ENCODE peak calls at places on chromosome 3, in four cellular contexts. G, N, K and D are unnamed samples.

GRCh38 chr3:28940530-28940929 is 340.3 kb upstream of the RBMS3 start:
- DNase-seq in G (no peak), N (no peak), K (no peak), D (no peak)

GRCh38 chr3:12934431-12934830 is 93.1 kb upstream of the RPL32 start:
- DNase-seq in G (no peak), N (no peak), K (no peak), D (no peak)

GRCh38 chr3:141449424-141449823 is 37.4 kb upstream of the RASA2 start:
- DNase-seq in G (no peak), N (peak), K (no peak), D (no peak)

GRCh38 chr3:51948016-51948580 is 5.9 kb downstream of the PARP3 start:
- DNase-seq in G (no peak), N (no peak), K (no peak), D (no peak)

GRCh38 chr3:151460774-151461450 is at the start of gene IGSF10:
- DNase-seq in G (no peak), N (peak), K (no peak), D (peak)

GRCh38 chr3:79968418-79968817 is 200.6 kb upstream of the ROBO1 start:
- DNase-seq in G (no peak), N (no peak), K (no peak), D (no peak)

GRCh38 chr3:59913645-59914044 is 863.8 kb upstream of the CFAP20DC start:
- DNase-seq in G (no peak), N (no peak), K (no peak), D (no peak)

GRCh38 chr3:194381460-194381875 is 11.9 kb upstream of the LRRC15 start:
- DNase-seq in G (no peak), N (peak), K (no peak), D (no peak)

GRCh38 chr3:39185959-39186691 is 6.3 kb downstream of the XIRP1 start:
- DNase-seq in G (no peak), N (no peak), K (no peak), D (no peak)

GRCh38 chr3:129942296-129942695 is 32.2 kb upstream of the TRH start:
- DNase-seq in G (peak), N (peak), K (peak), D (peak)

GRCh38 chr3:140903196-140903595 is 38.4 kb upstream of the SLC25A36 start:
- DNase-seq in G (no peak), N (no peak), K (no peak), D (no peak)

GRCh38 chr3:56878046-56878445 is 76.3 kb upstream of the ARHGEF3 start:
- DNase-seq in G (no peak), N (no peak), K (no peak), D (no peak)

GRCh38 chr3:185722920-185723319 is 101.9 kb downstream of the IGF2BP2 start:
- DNase-seq in G (no peak), N (no peak), K (no peak), D (no peak)

GRCh38 chr3:178036745-178037144 is 499.5 kb upstream of the KCNMB2 start:
- DNase-seq in G (no peak), N (no peak), K (no peak), D (no peak)

GRCh38 chr3:62995142-62995541 is 119.9 kb upstream of the CADPS start:
- DNase-seq in G (no peak), N (no peak), K (no peak), D (no peak)

GRCh38 chr3:128033102-128033501 is 19.1 kb upstream of the SEC61A1 start:
- DNase-seq in G (no peak), N (no peak), K (no peak), D (no peak)

GRCh38 chr3:24495334-24495994 is 814 bp upstream of the THRB start:
- DNase-seq in G (no peak), N (peak), K (no peak), D (peak)

GRCh38 chr3:14148041-14148985 is 23.5 kb downstream of the TMEM43 start:
- DNase-seq in G (no peak), N (peak), K (no peak), D (no peak)

GRCh38 chr3:31423522-31423921 is 109.2 kb upstream of the STT3B start:
- DNase-seq in G (no peak), N (peak), K (no peak), D (no peak)

GRCh38 chr3:5607581-5607980 is 420.1 kb downstream of the EDEM1 start:
- DNase-seq in G (no peak), N (no peak), K (no peak), D (no peak)

GRCh38 chr3:36312351-36312750 is 68.0 kb upstream of the STAC start:
- DNase-seq in G (no peak), N (peak), K (no peak), D (no peak)

GRCh38 chr3:48285132-48285531 is 44.2 kb downstream of the ZNF589 start:
- DNase-seq in G (no peak), N (no peak), K (no peak), D (no peak)

GRCh38 chr3:33119891-33120290 is 6.1 kb downstream of the CRTAP start:
- DNase-seq in G (no peak), N (no peak), K (no peak), D (no peak)

GRCh38 chr3:177646749-177647148 is 449.5 kb upstream of the TBL1XR1 start:
- DNase-seq in G (no peak), N (no peak), K (no peak), D (no peak)

GRCh38 chr3:30266536-30266935 is 339.9 kb upstream of the TGFBR2 start:
- DNase-seq in G (no peak), N (no peak), K (no peak), D (no peak)

GRCh38 chr3:16728762-16729745 is 123.8 kb upstream of the DAZL start:
- DNase-seq in G (no peak), N (no peak), K (no peak), D (no peak)

GRCh38 chr3:62367735-62368704 is 5.3 kb downstream of the FEZF2 start:
- DNase-seq in G (no peak), N (peak), K (no peak), D (no peak)

GRCh38 chr3:58178528-58179234 is 32.1 kb downstream of the DNASE1L3 start:
- DNase-seq in G (no peak), N (no peak), K (no peak), D (no peak)

GRCh38 chr3:122258757-122259371 is 66.2 kb upstream of the CSTA start:
- DNase-seq in G (peak), N (peak), K (peak), D (peak)

DNA sequence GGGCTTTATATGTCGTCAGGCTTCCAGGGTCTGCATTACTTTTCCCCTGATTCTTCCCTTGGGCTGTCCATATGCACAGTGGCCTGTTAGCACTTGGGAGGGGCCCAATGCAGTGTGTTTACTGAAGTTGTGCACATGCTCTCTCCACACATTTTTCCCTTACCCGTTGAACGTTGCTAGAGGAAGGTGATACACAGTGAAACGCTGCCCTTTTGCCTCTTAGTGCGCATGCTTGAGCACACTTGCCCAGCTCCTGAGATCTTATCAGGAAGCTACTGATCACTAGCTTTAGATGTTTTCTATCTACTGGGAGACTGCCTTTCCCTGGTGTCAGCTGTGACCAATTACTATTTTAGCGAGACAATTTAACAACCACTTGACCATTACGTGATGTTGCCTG is 1198.0 kb downstream of the ROBO1 start:
- DNase-seq in G (no peak), N (no peak), K (no peak), D (no peak)
- TF ChIP-seq TAF1 in G (no peak), N (no peak), K (no peak), D (no peak)

GRCh38 chr3:196180346-196180745 is 30.9 kb downstream of the ZDHHC19 start:
- DNase-seq in G (no peak), N (no peak), K (no peak), D (no peak)
- TF ChIP-seq TAF1 in G (no peak), N (no peak), K (no peak), D (no peak)

GRCh38 chr3:134369861-134370596 is 4.2 kb downstream of the AMOTL2 start:
- DNase-seq in G (no peak), N (no peak), K (no peak), D (no peak)

GRCh38 chr3:134370611-134371451 is 3.4 kb downstream of the AMOTL2 start:
- DNase-seq in G (no peak), N (no peak), K (no peak), D (no peak)

GRCh38 chr3:134367869-134368750 is 6.1 kb downstream of the AMOTL2 start:
- DNase-seq in G (no peak), N (no peak), K (no peak), D (no peak)

GRCh38 chr3:134368751-134369105 is 5.5 kb downstream of the AMOTL2 start:
- DNase-seq in G (no peak), N (no peak), K (no peak), D (no peak)

DNA sequence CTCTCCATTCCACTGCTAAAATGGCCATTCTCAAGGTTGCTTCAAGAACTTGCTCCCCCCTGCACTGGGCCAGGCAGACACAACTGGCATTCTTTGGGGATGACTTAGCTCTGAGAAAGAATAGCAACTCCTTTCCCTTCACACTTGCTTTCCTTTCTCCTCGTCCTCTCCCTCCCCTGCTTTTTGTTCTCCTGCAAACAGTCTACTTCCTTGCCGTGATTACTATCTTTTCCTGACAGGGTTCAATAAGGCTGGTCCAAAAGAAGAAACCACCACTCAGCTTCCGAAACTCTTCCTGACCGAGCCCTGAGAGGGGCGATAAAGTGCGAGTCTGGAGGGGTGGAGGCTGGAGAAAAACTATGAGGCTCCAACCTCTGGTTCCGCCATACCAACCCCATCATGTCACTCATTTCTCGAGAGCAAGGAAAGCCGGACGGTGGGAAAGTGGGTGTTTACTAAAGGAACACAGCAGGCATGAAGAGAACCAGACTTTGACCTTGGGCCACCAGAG is 5.0 kb downstream of the AMOTL2 start:
- DNase-seq in G (no peak), N (no peak), K (no peak), D (no peak)
- TF ChIP-seq TAF1 in G (no peak), N (no peak), K (no peak), D (no peak)

DNA sequence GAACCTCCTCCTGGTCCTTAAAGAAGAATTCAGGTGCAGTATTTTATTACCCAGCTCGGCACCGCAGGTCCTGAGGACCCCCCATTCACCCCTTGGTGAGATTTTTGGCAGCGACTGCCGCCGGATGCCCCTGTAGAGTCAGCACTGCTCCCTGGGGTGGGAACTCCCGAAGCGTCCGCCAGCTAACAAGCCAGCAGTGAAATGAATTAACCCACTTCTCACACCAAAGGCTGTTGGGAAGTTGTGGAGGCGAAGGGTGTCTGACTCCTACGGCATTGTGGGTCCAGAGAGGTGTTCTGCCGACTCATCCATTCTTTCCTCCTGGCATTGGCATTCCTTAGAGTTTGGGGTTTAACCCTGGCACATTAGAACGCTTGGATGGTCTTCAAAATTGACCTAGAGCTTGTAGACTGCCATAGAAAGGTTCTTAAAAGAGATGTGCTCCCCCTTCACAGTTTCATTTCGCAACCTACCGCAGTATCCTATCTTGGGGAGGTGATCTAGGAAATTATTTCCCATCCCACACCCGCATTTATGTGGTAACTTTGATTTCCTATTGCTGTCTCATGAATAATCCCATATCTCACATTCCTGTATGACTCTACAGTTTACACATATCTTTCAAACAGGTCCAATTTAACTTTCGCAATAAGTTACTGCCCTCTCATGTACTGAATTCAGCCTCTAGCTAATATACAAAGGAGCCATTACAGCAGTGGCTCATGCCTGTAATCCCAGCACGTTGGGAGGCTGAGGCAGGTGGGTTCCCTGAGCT is 879 bp upstream of the EIF5A2 start:
- DNase-seq in G (no peak), N (no peak), K (no peak), D (no peak)
- TF ChIP-seq TAF1 in G (no peak), N (no peak), K (no peak), D (no peak)

DNA sequence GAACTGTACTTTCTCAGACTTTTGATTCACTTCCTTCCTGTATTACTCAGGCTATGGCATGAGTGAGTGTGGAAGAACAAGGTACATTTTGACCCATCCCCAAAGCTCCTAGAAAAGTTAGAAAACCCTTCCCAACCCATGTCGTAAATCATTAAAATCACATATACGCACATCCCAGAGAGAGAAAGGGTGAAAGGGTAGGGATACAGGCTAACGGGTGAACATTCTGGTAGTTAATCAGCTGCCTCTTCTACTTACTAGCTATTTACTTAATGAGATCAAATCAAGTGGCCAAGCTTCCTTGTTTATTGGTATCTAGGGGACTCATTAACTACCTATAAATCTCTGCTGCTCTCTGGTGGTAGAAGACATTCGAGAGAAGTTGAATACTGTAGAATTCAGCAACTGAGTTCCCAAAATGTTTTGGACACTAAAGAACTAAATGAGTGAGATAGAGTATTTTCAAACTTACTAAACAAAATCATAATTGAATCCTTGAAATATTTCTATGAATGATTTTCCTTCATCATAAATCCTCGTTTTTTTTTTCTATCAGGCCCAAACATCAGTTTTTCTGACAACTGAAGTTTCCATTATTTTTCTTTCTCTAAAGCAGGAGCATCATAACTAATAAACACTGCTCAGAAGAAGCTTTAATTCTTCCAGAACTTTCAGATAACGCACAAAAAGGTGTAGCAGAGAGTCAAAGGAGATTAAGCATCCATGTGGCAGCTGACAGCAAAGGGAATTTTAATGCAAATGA is 124.2 kb downstream of the IMPG2 start:
- DNase-seq in G (no peak), N (peak), K (no peak), D (no peak)
- TF ChIP-seq TAF1 in G (no peak), N (no peak), K (no peak), D (no peak)